ENCODE peak calls at places on chromosomes 16 and 17, in ten cellular contexts. One of them, this sample, is unnamed.

GRCh38 chr17:50182783-50183438 is 17.1 kb downstream of the SGCA start:
- DNase-seq in pancreas: peak
- DNase-seq in lung: no peak
- DNase-seq in retinal pigment epithelial cell: no peak
- DNase-seq in left ventricle myocardium inferior: no peak
- DNase-seq in tibial nerve: no peak
- DNase-seq in HL-60: no peak
- DNase-seq in OCI-LY7: no peak
- DNase-seq in heart right ventricle: no peak
- DNase-seq in adrenal gland: no peak
- DNase-seq in this sample: no peak

GRCh38 chr17:31654936-31655335 is 204.1 kb downstream of the COPRS start:
- DNase-seq in pancreas: no peak
- DNase-seq in lung: no peak
- DNase-seq in retinal pigment epithelial cell: no peak
- DNase-seq in left ventricle myocardium inferior: no peak
- DNase-seq in tibial nerve: no peak
- DNase-seq in HL-60: no peak
- DNase-seq in OCI-LY7: no peak
- DNase-seq in heart right ventricle: no peak
- DNase-seq in adrenal gland: no peak
- DNase-seq in this sample: no peak

GRCh38 chr17:47864791-47865216 is 13.8 kb upstream of the SP6 start:
- DNase-seq in pancreas: no peak
- DNase-seq in lung: no peak
- DNase-seq in retinal pigment epithelial cell: no peak
- DNase-seq in left ventricle myocardium inferior: no peak
- DNase-seq in tibial nerve: no peak
- DNase-seq in HL-60: no peak
- DNase-seq in OCI-LY7: no peak
- DNase-seq in heart right ventricle: no peak
- DNase-seq in adrenal gland: no peak
- DNase-seq in this sample: no peak

GRCh38 chr17:50028207-50029120 is 27.4 kb upstream of the ITGA3 start:
- DNase-seq in pancreas: no peak
- DNase-seq in lung: peak
- DNase-seq in retinal pigment epithelial cell: peak
- DNase-seq in left ventricle myocardium inferior: no peak
- DNase-seq in tibial nerve: no peak
- DNase-seq in HL-60: no peak
- DNase-seq in OCI-LY7: no peak
- DNase-seq in heart right ventricle: no peak
- DNase-seq in adrenal gland: peak
- DNase-seq in this sample: no peak

GRCh38 chr16:88383401-88384221 is 852 bp downstream of the ZNF469 start:
- DNase-seq in pancreas: no peak
- DNase-seq in lung: no peak
- DNase-seq in retinal pigment epithelial cell: no peak
- DNase-seq in left ventricle myocardium inferior: peak
- DNase-seq in tibial nerve: no peak
- DNase-seq in HL-60: no peak
- DNase-seq in OCI-LY7: no peak
- DNase-seq in heart right ventricle: no peak
- DNase-seq in adrenal gland: peak
- DNase-seq in this sample: no peak

GRCh38 chr17:38919316-38920078 is 5.9 kb upstream of the LASP1NB start:
- DNase-seq in pancreas: no peak
- DNase-seq in lung: no peak
- DNase-seq in retinal pigment epithelial cell: no peak
- DNase-seq in left ventricle myocardium inferior: no peak
- DNase-seq in tibial nerve: no peak
- DNase-seq in HL-60: no peak
- DNase-seq in OCI-LY7: no peak
- DNase-seq in heart right ventricle: no peak
- DNase-seq in adrenal gland: no peak
- DNase-seq in this sample: no peak

GRCh38 chr16:67537636-67538591 is 9.3 kb downstream of the RIPOR1 start:
- DNase-seq in pancreas: peak
- DNase-seq in lung: peak
- DNase-seq in retinal pigment epithelial cell: no peak
- DNase-seq in left ventricle myocardium inferior: peak
- DNase-seq in tibial nerve: no peak
- DNase-seq in HL-60: no peak
- DNase-seq in OCI-LY7: peak
- DNase-seq in heart right ventricle: peak
- DNase-seq in adrenal gland: peak
- DNase-seq in this sample: no peak

GRCh38 chr16:3234543-3235541 is at the start of gene ZNF200:
- DNase-seq in pancreas: peak
- DNase-seq in lung: peak
- DNase-seq in retinal pigment epithelial cell: peak
- DNase-seq in left ventricle myocardium inferior: peak
- DNase-seq in tibial nerve: peak
- DNase-seq in HL-60: peak
- DNase-seq in OCI-LY7: peak
- DNase-seq in heart right ventricle: peak
- DNase-seq in adrenal gland: peak
- DNase-seq in this sample: peak

GRCh38 chr16:35411156-35411555 is 1951.7 kb downstream of the TP53TG3F start:
- DNase-seq in pancreas: no peak
- DNase-seq in lung: no peak
- DNase-seq in retinal pigment epithelial cell: no peak
- DNase-seq in left ventricle myocardium inferior: no peak
- DNase-seq in tibial nerve: no peak
- DNase-seq in HL-60: no peak
- DNase-seq in OCI-LY7: no peak
- DNase-seq in heart right ventricle: no peak
- DNase-seq in adrenal gland: no peak
- DNase-seq in this sample: no peak

GRCh38 chr17:65057520-65058075 is 1.1 kb upstream of the GNA13 start:
- DNase-seq in pancreas: no peak
- DNase-seq in lung: no peak
- DNase-seq in retinal pigment epithelial cell: no peak
- DNase-seq in left ventricle myocardium inferior: peak
- DNase-seq in tibial nerve: peak
- DNase-seq in HL-60: no peak
- DNase-seq in OCI-LY7: no peak
- DNase-seq in heart right ventricle: peak
- DNase-seq in adrenal gland: no peak
- DNase-seq in this sample: no peak

GRCh38 chr16:31200821-31201510 is 1.6 kb downstream of the PYCARD start:
- DNase-seq in pancreas: no peak
- DNase-seq in lung: no peak
- DNase-seq in retinal pigment epithelial cell: no peak
- DNase-seq in left ventricle myocardium inferior: no peak
- DNase-seq in tibial nerve: no peak
- DNase-seq in HL-60: peak
- DNase-seq in OCI-LY7: peak
- DNase-seq in heart right ventricle: no peak
- DNase-seq in adrenal gland: no peak
- DNase-seq in this sample: no peak

GRCh38 chr17:69870091-69870530 is 204.9 kb upstream of the KCNJ16 start:
- DNase-seq in pancreas: no peak
- DNase-seq in lung: no peak
- DNase-seq in retinal pigment epithelial cell: peak
- DNase-seq in left ventricle myocardium inferior: no peak
- DNase-seq in tibial nerve: no peak
- DNase-seq in HL-60: no peak
- DNase-seq in OCI-LY7: peak
- DNase-seq in heart right ventricle: no peak
- DNase-seq in adrenal gland: no peak
- DNase-seq in this sample: peak

DNA sequence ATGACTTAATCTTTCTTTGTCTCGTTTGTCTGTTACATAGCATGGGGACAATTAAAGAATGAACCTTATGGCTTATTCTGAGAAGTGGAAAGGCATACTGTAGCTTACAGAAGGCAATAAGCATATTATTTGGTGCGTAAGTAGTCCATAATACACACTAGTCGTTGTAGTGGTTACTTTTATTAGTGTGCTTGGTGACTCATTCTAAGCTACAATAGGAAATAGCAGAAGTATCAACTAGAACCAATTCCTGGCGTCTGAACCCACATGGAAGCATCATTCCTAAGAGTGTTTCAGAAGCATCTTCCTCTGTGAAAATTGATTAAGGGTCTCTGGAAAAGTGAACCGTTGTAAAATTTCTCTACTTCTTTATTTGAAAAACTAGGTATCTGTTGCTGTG is 777.8 kb upstream of the EEF2KMT start:
- DNase-seq in pancreas: no peak
- DNase-seq in lung: no peak
- DNase-seq in retinal pigment epithelial cell: no peak
- DNase-seq in left ventricle myocardium inferior: no peak
- DNase-seq in tibial nerve: no peak
- DNase-seq in HL-60: no peak
- DNase-seq in OCI-LY7: no peak
- DNase-seq in heart right ventricle: no peak
- DNase-seq in adrenal gland: no peak
- DNase-seq in this sample: no peak
- H3K4me3 ChIP-seq in pancreas: no peak
- H3K4me3 ChIP-seq in lung: no peak
- H3K4me3 ChIP-seq in retinal pigment epithelial cell: no peak
- H3K4me3 ChIP-seq in left ventricle myocardium inferior: no peak
- H3K4me3 ChIP-seq in tibial nerve: no peak
- H3K4me3 ChIP-seq in HL-60: no peak
- H3K4me3 ChIP-seq in OCI-LY7: no peak
- H3K4me3 ChIP-seq in heart right ventricle: no peak
- H3K4me3 ChIP-seq in adrenal gland: no peak
- H3K4me3 ChIP-seq in this sample: no peak

GRCh38 chr17:83193336-83194188 is 114.2 kb downstream of the METRNL start:
- DNase-seq in pancreas: peak
- DNase-seq in lung: peak
- DNase-seq in retinal pigment epithelial cell: no peak
- DNase-seq in left ventricle myocardium inferior: peak
- DNase-seq in tibial nerve: peak
- DNase-seq in HL-60: peak
- DNase-seq in OCI-LY7: peak
- DNase-seq in heart right ventricle: peak
- DNase-seq in adrenal gland: peak
- DNase-seq in this sample: no peak

GRCh38 chr17:83196088-83196765 is 116.8 kb downstream of the METRNL start:
- DNase-seq in pancreas: peak
- DNase-seq in lung: no peak
- DNase-seq in retinal pigment epithelial cell: no peak
- DNase-seq in left ventricle myocardium inferior: peak
- DNase-seq in tibial nerve: peak
- DNase-seq in HL-60: no peak
- DNase-seq in OCI-LY7: no peak
- DNase-seq in heart right ventricle: no peak
- DNase-seq in adrenal gland: peak
- DNase-seq in this sample: peak

GRCh38 chr17:83194189-83194565 is 114.8 kb downstream of the METRNL start:
- DNase-seq in pancreas: peak
- DNase-seq in lung: no peak
- DNase-seq in retinal pigment epithelial cell: no peak
- DNase-seq in left ventricle myocardium inferior: no peak
- DNase-seq in tibial nerve: peak
- DNase-seq in HL-60: no peak
- DNase-seq in OCI-LY7: no peak
- DNase-seq in heart right ventricle: no peak
- DNase-seq in adrenal gland: peak
- DNase-seq in this sample: no peak

GRCh38 chr17:83195330-83196087 is 116.1 kb downstream of the METRNL start:
- DNase-seq in pancreas: peak
- DNase-seq in lung: no peak
- DNase-seq in retinal pigment epithelial cell: no peak
- DNase-seq in left ventricle myocardium inferior: peak
- DNase-seq in tibial nerve: peak
- DNase-seq in HL-60: no peak
- DNase-seq in OCI-LY7: no peak
- DNase-seq in heart right ventricle: no peak
- DNase-seq in adrenal gland: peak
- DNase-seq in this sample: no peak

GRCh38 chr17:83194761-83195329 is 115.4 kb downstream of the METRNL start:
- DNase-seq in pancreas: peak
- DNase-seq in lung: no peak
- DNase-seq in retinal pigment epithelial cell: no peak
- DNase-seq in left ventricle myocardium inferior: no peak
- DNase-seq in tibial nerve: peak
- DNase-seq in HL-60: no peak
- DNase-seq in OCI-LY7: no peak
- DNase-seq in heart right ventricle: no peak
- DNase-seq in adrenal gland: peak
- DNase-seq in this sample: no peak
- H3K4me3 ChIP-seq in pancreas: no peak
- H3K4me3 ChIP-seq in lung: no peak
- H3K4me3 ChIP-seq in retinal pigment epithelial cell: no peak
- H3K4me3 ChIP-seq in left ventricle myocardium inferior: no peak
- H3K4me3 ChIP-seq in tibial nerve: no peak
- H3K4me3 ChIP-seq in HL-60: no peak
- H3K4me3 ChIP-seq in OCI-LY7: no peak
- H3K4me3 ChIP-seq in heart right ventricle: no peak
- H3K4me3 ChIP-seq in adrenal gland: no peak
- H3K4me3 ChIP-seq in this sample: no peak

GRCh38 chr17:35428229-35428628 is 4.1 kb downstream of the SLFN12 start:
- DNase-seq in pancreas: no peak
- DNase-seq in lung: no peak
- DNase-seq in retinal pigment epithelial cell: no peak
- DNase-seq in left ventricle myocardium inferior: no peak
- DNase-seq in tibial nerve: no peak
- DNase-seq in HL-60: peak
- DNase-seq in OCI-LY7: no peak
- DNase-seq in heart right ventricle: no peak
- DNase-seq in adrenal gland: no peak
- DNase-seq in this sample: no peak

GRCh38 chr17:35429702-35430101 is 2.6 kb downstream of the SLFN12 start:
- DNase-seq in pancreas: no peak
- DNase-seq in lung: no peak
- DNase-seq in retinal pigment epithelial cell: no peak
- DNase-seq in left ventricle myocardium inferior: no peak
- DNase-seq in tibial nerve: no peak
- DNase-seq in HL-60: no peak
- DNase-seq in OCI-LY7: no peak
- DNase-seq in heart right ventricle: no peak
- DNase-seq in adrenal gland: no peak
- DNase-seq in this sample: no peak

GRCh38 chr17:35433075-35433894 is 985 bp upstream of the SLFN12 start:
- DNase-seq in pancreas: no peak
- DNase-seq in lung: peak
- DNase-seq in retinal pigment epithelial cell: peak
- DNase-seq in left ventricle myocardium inferior: peak
- DNase-seq in tibial nerve: peak
- DNase-seq in HL-60: peak
- DNase-seq in OCI-LY7: no peak
- DNase-seq in heart right ventricle: peak
- DNase-seq in adrenal gland: peak
- DNase-seq in this sample: peak

GRCh38 chr17:35432176-35433074 is at the start of gene SLFN12:
- DNase-seq in pancreas: no peak
- DNase-seq in lung: peak
- DNase-seq in retinal pigment epithelial cell: peak
- DNase-seq in left ventricle myocardium inferior: peak
- DNase-seq in tibial nerve: peak
- DNase-seq in HL-60: peak
- DNase-seq in OCI-LY7: no peak
- DNase-seq in heart right ventricle: peak
- DNase-seq in adrenal gland: peak
- DNase-seq in this sample: peak
- H3K4me3 ChIP-seq in pancreas: peak
- H3K4me3 ChIP-seq in lung: peak
- H3K4me3 ChIP-seq in retinal pigment epithelial cell: peak
- H3K4me3 ChIP-seq in left ventricle myocardium inferior: peak
- H3K4me3 ChIP-seq in tibial nerve: peak
- H3K4me3 ChIP-seq in HL-60: peak
- H3K4me3 ChIP-seq in OCI-LY7: no peak
- H3K4me3 ChIP-seq in heart right ventricle: peak
- H3K4me3 ChIP-seq in adrenal gland: peak
- H3K4me3 ChIP-seq in this sample: peak

GRCh38 chr17:41863074-41863843 is 2.0 kb downstream of the KLHL11 start:
- DNase-seq in pancreas: no peak
- DNase-seq in lung: no peak
- DNase-seq in retinal pigment epithelial cell: no peak
- DNase-seq in left ventricle myocardium inferior: no peak
- DNase-seq in tibial nerve: no peak
- DNase-seq in HL-60: no peak
- DNase-seq in OCI-LY7: no peak
- DNase-seq in heart right ventricle: no peak
- DNase-seq in adrenal gland: no peak
- DNase-seq in this sample: no peak
- H3K4me3 ChIP-seq in pancreas: peak
- H3K4me3 ChIP-seq in lung: peak
- H3K4me3 ChIP-seq in retinal pigment epithelial cell: peak
- H3K4me3 ChIP-seq in left ventricle myocardium inferior: peak
- H3K4me3 ChIP-seq in tibial nerve: peak
- H3K4me3 ChIP-seq in HL-60: no peak
- H3K4me3 ChIP-seq in OCI-LY7: peak
- H3K4me3 ChIP-seq in heart right ventricle: peak
- H3K4me3 ChIP-seq in adrenal gland: no peak
- H3K4me3 ChIP-seq in this sample: peak

This sample was measured in skeletal muscle cell.